ENCODE peak calls at places on chromosomes 3 and 15, in ten cellular contexts. C is B cell, W is GM20000, B is neural progenitor cell, L is RWPE1, J is nephron progenitor cell, M is GM12878, E is cardiac fibroblast, R is progenitor cell of endocrine pancreas, Q is foreskin keratinocyte. K is an unnamed sample.

GRCh38 chr15:70327328-70328136 is 229.8 kb upstream of the TLE3 start:
- DNase-seq in C (no peak), W (no peak), B (no peak), L (peak; percentile 29), J (no peak), M (no peak), E (peak; percentile 87), R (no peak), Q (peak; percentile 32), K (no peak)

GRCh38 chr3:149376728-149377407 is 581 bp downstream of the TM4SF1 start:
- DNase-seq in C (no peak), W (no peak), B (no peak), L (no peak), J (no peak), M (no peak), E (peak; percentile 65), R (no peak), Q (no peak), K (no peak)

GRCh38 chr15:76011611-76012010 is 613 bp downstream of the NRG4 start:
- DNase-seq in C (no peak), W (no peak), B (no peak), L (no peak), J (no peak), M (no peak), E (peak; percentile 0), R (no peak), Q (no peak), K (no peak)

GRCh38 chr3:124650798-124651197 is 79.5 kb upstream of the UMPS start:
- DNase-seq in C (no peak), W (peak; percentile 56), B (peak; percentile 16), L (no peak), J (no peak), M (peak; percentile 65), E (no peak), R (no peak), Q (no peak), K (no peak)

GRCh38 chr15:68655686-68656437 is 77.1 kb downstream of the CORO2B start:
- DNase-seq in C (no peak), W (no peak), B (no peak), L (no peak), J (no peak), M (no peak), E (no peak), R (no peak), Q (no peak), K (no peak)

GRCh38 chr15:33086500-33087141 is 107.9 kb downstream of the FMN1 start:
- DNase-seq in C (no peak), W (peak; percentile 27), B (peak; percentile 59), L (peak; percentile 44), J (no peak), M (peak; percentile 16), E (peak; percentile 84), R (no peak), Q (no peak), K (no peak)

GRCh38 chr3:49912787-49913375 is 9.2 kb upstream of the MST1R start:
- DNase-seq in C (peak; percentile 15), W (no peak), B (no peak), L (no peak), J (no peak), M (no peak), E (no peak), R (no peak), Q (no peak), K (no peak)

GRCh38 chr3:138547342-138547975 is 46.6 kb downstream of the CEP70 start:
- DNase-seq in C (no peak), W (no peak), B (no peak), L (peak; percentile 4), J (no peak), M (no peak), E (peak; percentile 2), R (no peak), Q (peak; percentile 49), K (no peak)

GRCh38 chr3:174253221-174253620 is 605.9 kb upstream of the NAALADL2 start:
- DNase-seq in C (no peak), W (no peak), B (no peak), L (no peak), J (no peak), M (no peak), E (no peak), R (no peak), Q (no peak), K (no peak)

GRCh38 chr15:34436956-34437442 is 609 bp downstream of the GOLGA8A start:
- DNase-seq in C (peak; percentile 71), W (peak; percentile 78), B (peak; percentile 82), L (peak; percentile 10), J (peak; percentile 67), M (no peak), E (peak; percentile 27), R (peak; percentile 42), Q (peak; percentile 2), K (no peak)
- TF ChIP-seq CTCF in C (no peak), W (no peak), B (peak; percentile 31), L (no peak), J (no peak), M (no peak), E (no peak), R (peak; percentile 20), Q (peak; percentile 35), K (no peak)

GRCh38 chr15:87483468-87483867 is 773.1 kb downstream of the NTRK3 start:
- DNase-seq in C (no peak), W (no peak), B (no peak), L (no peak), J (no peak), M (no peak), E (no peak), R (no peak), Q (no peak), K (no peak)

GRCh38 chr15:87478688-87479072 is 777.9 kb downstream of the NTRK3 start:
- DNase-seq in C (no peak), W (no peak), B (no peak), L (no peak), J (no peak), M (no peak), E (no peak), R (no peak), Q (no peak), K (no peak)

GRCh38 chr15:87477056-87477455 is 779.5 kb downstream of the NTRK3 start:
- DNase-seq in C (no peak), W (no peak), B (no peak), L (no peak), J (no peak), M (no peak), E (no peak), R (no peak), Q (no peak), K (peak; percentile 81)

DNA sequence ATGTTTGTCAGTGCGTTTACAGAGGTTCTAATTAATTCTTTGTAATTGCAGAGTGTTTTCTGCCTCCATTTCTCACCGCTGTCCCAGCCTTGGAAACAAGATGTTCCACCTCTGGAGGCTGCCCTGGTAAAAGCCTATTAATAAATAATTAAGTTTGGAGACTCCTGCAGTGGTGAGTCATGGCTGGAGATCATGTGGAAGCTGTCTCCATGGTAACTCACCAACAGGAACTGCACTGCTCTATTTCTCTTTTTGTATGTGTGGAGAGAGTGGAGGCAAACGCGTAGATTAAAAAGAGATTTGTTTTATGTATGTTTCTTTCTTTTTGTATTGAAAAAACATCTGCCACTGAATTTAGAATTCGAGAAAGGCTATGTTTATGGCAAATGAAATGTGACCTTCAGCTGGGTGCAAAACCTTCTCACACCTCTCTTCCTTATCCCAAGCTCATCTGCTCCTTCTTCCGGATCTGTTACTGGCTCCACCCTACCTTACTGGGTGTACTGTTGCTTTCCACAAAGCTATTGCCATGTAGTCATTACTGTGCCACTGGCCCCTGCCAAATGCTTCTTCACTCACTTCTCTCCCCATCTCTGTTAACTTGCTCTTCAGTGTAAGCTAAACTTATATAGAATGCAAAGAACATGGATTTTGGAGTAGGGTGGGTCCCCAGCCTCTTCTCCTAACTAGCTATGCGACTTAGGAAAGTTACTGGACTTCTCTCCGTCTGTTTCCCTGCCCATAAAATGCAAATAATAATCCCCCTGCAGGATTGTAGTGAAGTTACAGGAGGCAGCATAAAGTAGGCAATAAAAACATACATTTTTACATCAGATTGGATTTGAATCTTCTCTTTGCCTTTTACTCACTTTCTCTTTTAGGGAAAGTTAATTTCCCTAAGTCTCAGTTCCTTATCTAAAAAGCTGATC is 778.5 kb downstream of the NTRK3 start:
- DNase-seq in C (no peak), W (no peak), B (peak; percentile 15), L (peak; percentile 79), J (no peak), M (no peak), E (peak; percentile 85), R (no peak), Q (peak; percentile 73), K (peak; percentile 88)
- TF ChIP-seq CTCF in C (no peak), W (no peak), B (peak; percentile 28), L (no peak), J (no peak), M (no peak), E (peak; percentile 24), R (peak; percentile 43), Q (peak; percentile 42), K (peak; percentile 43)

DNA sequence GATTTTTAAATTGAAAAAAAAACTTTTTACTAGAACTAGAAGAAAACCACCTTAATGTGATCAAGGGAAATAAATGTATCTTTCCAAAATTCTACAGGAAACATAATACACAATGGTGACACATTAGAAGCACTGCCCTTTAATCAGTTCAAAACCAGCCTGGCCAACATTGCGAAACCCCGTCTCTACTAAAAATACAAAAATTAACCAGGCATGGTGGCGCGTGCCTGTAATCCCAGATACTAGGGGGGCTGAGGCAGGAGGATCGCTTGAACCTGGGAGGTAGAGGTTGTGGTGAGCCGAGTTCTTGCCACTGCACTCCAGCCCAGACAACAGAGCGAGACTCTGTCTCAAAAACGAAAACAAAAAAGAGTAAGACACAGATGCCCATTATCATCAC is 134.5 kb downstream of the TBC1D5 start:
- DNase-seq in C (no peak), W (no peak), B (no peak), L (no peak), J (no peak), M (no peak), E (no peak), R (no peak), Q (no peak), K (no peak)
- TF ChIP-seq CTCF in C (no peak), W (no peak), B (no peak), L (no peak), J (no peak), M (no peak), E (no peak), R (no peak), Q (no peak), K (no peak)

GRCh38 chr3:126493051-126493450 is 17.4 kb upstream of the ZXDC start:
- DNase-seq in C (no peak), W (no peak), B (no peak), L (no peak), J (no peak), M (no peak), E (no peak), R (no peak), Q (no peak), K (no peak)

GRCh38 chr3:126488205-126488604 is 12.5 kb upstream of the ZXDC start:
- DNase-seq in C (no peak), W (no peak), B (peak; percentile 48), L (no peak), J (no peak), M (no peak), E (no peak), R (no peak), Q (no peak), K (no peak)

GRCh38 chr3:126491221-126492013 is 15.7 kb upstream of the ZXDC start:
- DNase-seq in C (no peak), W (no peak), B (no peak), L (no peak), J (no peak), M (no peak), E (no peak), R (no peak), Q (no peak), K (no peak)

GRCh38 chr3:126488886-126489569 is 13.3 kb upstream of the ZXDC start:
- DNase-seq in C (no peak), W (no peak), B (no peak), L (no peak), J (no peak), M (no peak), E (no peak), R (no peak), Q (no peak), K (no peak)

GRCh38 chr3:126490619-126491018 is 14.9 kb upstream of the ZXDC start:
- DNase-seq in C (no peak), W (no peak), B (peak; percentile 50), L (no peak), J (no peak), M (no peak), E (no peak), R (no peak), Q (no peak), K (no peak)
- TF ChIP-seq CTCF in C (no peak), W (no peak), B (peak; percentile 31), L (no peak), J (no peak), M (no peak), E (no peak), R (peak; percentile 36), Q (peak; percentile 37), K (no peak)